ENCODE peak calls at places on chromosome 10, in ten cellular contexts. C is HAP-1; P is A673; G is upper lobe of right lung; U is brain microvascular endothelial cell; I is CD8-positive, alpha-beta memory T cell; T is GM23248; F is naive thymus-derived CD4-positive, alpha-beta T cell; B is IMR-90; X is adipocyte. W is an unnamed sample. For H3K27me3, the result is how much of the 10 kb centered on the place peaks cover.

GRCh38 chr10:93062499-93063216 is 2.1 kb downstream of the CYP26C1 start:
- DNase-seq in C (no peak), F (peak), T (peak), X (peak), B (peak), U (no peak), G (peak), I (no peak), P (peak), W (no peak)

GRCh38 chr10:1198453-1199344 is 142.5 kb downstream of the WDR37 start:
- DNase-seq in G (peak), T (no peak), P (no peak), F (no peak), X (no peak), C (peak), B (no peak), U (no peak), I (no peak), W (no peak)

GRCh38 chr10:43398939-43399871 is 9.8 kb downstream of the HNRNPF start:
- DNase-seq in G (peak), P (no peak), X (peak), B (peak), T (peak), C (no peak), U (peak), F (no peak), I (no peak), W (no peak)

GRCh38 chr10:76763360-76763759 is 874.2 kb downstream of the KCNMA1 start:
- DNase-seq in T (no peak), P (no peak), F (no peak), X (no peak), I (no peak), C (no peak), G (no peak), U (no peak), B (no peak), W (no peak)

GRCh38 chr10:95201736-95202135 is 7.7 kb downstream of the ACSM6 start:
- DNase-seq in U (peak), P (no peak), I (no peak), G (no peak), T (peak), C (no peak), X (peak), F (no peak), B (peak), W (no peak)

GRCh38 chr10:114876602-114877300 is 55.2 kb downstream of the FHIP2A start:
- DNase-seq in U (peak), T (peak), C (peak), F (no peak), G (peak), I (peak), X (peak), B (peak), P (peak), W (no peak)

GRCh38 chr10:23192741-23193434 is 776 bp downstream of the PTF1A start:
- DNase-seq in G (no peak), P (peak), C (no peak), U (no peak), I (no peak), B (no peak), X (no peak), F (no peak), T (peak), W (no peak)

GRCh38 chr10:122515588-122516231 is 44.8 kb upstream of the DMBT1 start:
- DNase-seq in F (no peak), T (peak), B (peak), I (peak), C (no peak), X (no peak), P (no peak), U (no peak), G (no peak), W (peak)

GRCh38 chr10:131154306-131155025 is 157.1 kb downstream of the TCERG1L start:
- DNase-seq in T (no peak), U (no peak), C (no peak), X (no peak), P (no peak), I (no peak), F (no peak), G (peak), B (no peak), W (no peak)

GRCh38 chr10:95688648-95689047 is 5.1 kb downstream of the TCTN3 start:
- DNase-seq in U (no peak), X (no peak), B (no peak), F (no peak), T (no peak), I (no peak), C (no peak), P (no peak), G (no peak), W (no peak)

GRCh38 chr10:87675396-87676376 is 16.0 kb downstream of the PAPSS2 start:
- DNase-seq in U (peak), F (no peak), X (peak), C (no peak), I (no peak), T (peak), B (peak), P (peak), G (no peak), W (peak)

GRCh38 chr10:78567680-78568453 is 500.9 kb upstream of the ZMIZ1 start:
- DNase-seq in F (no peak), C (no peak), P (no peak), B (no peak), U (no peak), G (no peak), X (no peak), T (no peak), I (no peak), W (no peak)

GRCh38 chr10:110225756-110226554 is 18.6 kb downstream of the MXI1 start:
- DNase-seq in F (peak), X (peak), T (peak), B (peak), U (peak), C (peak), P (peak), G (peak), I (peak), W (no peak)

GRCh38 chr10:110224992-110225391 is 17.6 kb downstream of the MXI1 start:
- DNase-seq in I (no peak), X (no peak), P (no peak), C (no peak), T (no peak), U (no peak), G (no peak), B (no peak), F (no peak), W (no peak)

GRCh38 chr10:110226926-110227641 is 19.7 kb downstream of the MXI1 start:
- DNase-seq in T (peak), C (peak), F (peak), I (peak), G (peak), U (no peak), P (peak), X (peak), B (peak), W (no peak)

GRCh38 chr10:110226555-110226925 is 19.1 kb downstream of the MXI1 start:
- DNase-seq in C (peak), U (peak), P (peak), I (peak), B (peak), G (peak), F (peak), T (peak), X (peak), W (no peak)

DNA sequence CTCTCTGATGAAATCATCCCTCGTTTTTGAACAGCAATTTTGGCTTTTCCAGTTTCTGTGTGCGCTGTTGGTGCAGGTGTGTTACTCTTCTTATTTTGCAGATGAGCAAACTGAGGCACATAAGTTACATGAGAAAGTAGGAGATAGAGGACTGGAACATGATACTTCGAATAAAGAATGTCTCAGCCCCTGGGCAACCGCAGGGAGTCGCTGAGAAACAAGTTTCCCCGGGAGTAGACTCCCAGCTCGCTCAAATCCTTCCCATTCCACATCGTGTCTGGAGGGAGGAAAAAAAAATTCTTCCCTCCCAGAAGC is 18.0 kb downstream of the MXI1 start:
- DNase-seq in F (no peak), U (no peak), T (no peak), I (no peak), X (no peak), G (no peak), P (no peak), C (no peak), B (no peak), W (no peak)
- H3K4me3 ChIP-seq in F (peak), U (peak), T (peak), I (peak), X (peak), G (peak), P (peak), C (peak), B (peak), W (peak)

GRCh38 chr10:30396708-30397107 is 37.3 kb upstream of the MAP3K8 start:
- DNase-seq in G (no peak), T (no peak), U (no peak), I (no peak), X (no peak), B (no peak), F (no peak), P (no peak), C (no peak), W (no peak)
- H3K27me3 ChIP-seq in G (under half), T (under half), U (under half), I (under half), X (under half), B (under half), F (under half), P (under half), C (under half), W (under half)

GRCh38 chr10:97849101-97849490 is 547 bp upstream of the GOLGA7B start:
- DNase-seq in C (no peak), G (peak), T (no peak), P (no peak), F (no peak), U (no peak), B (no peak), I (no peak), X (no peak), W (no peak)
- H3K4me3 ChIP-seq in C (no peak), G (peak), T (no peak), P (peak), F (peak), U (no peak), B (no peak), I (peak), X (no peak), W (no peak)

GRCh38 chr10:133086247-133086646 is 1.5 kb upstream of the ADGRA1 start:
- DNase-seq in C (no peak), B (no peak), T (no peak), I (no peak), P (no peak), X (no peak), U (no peak), F (no peak), G (no peak), W (no peak)
- H3K27me3 ChIP-seq in C (half or more), B (under half), T (half or more), I (under half), P (under half), X (half or more), U (under half), F (under half), G (half or more), W (under half)

GRCh38 chr10:98474628-98475027 is 27.9 kb upstream of the HPS1 start:
- DNase-seq in U (no peak), G (no peak), T (no peak), I (no peak), P (no peak), C (no peak), X (no peak), F (no peak), B (no peak), W (no peak)

GRCh38 chr10:98481418-98481945 is 34.7 kb upstream of the HPS1 start:
- DNase-seq in U (no peak), P (no peak), C (no peak), F (no peak), X (no peak), I (no peak), B (no peak), T (no peak), G (no peak), W (no peak)

GRCh38 chr10:98477861-98478260 is 31.1 kb upstream of the HPS1 start:
- DNase-seq in F (no peak), B (no peak), U (no peak), T (no peak), G (no peak), I (no peak), C (no peak), X (no peak), P (no peak), W (no peak)

GRCh38 chr10:98482096-98482495 is 35.4 kb upstream of the HPS1 start:
- DNase-seq in B (no peak), U (no peak), P (no peak), T (no peak), G (no peak), I (no peak), C (no peak), X (no peak), F (no peak), W (no peak)

GRCh38 chr10:98478430-98479222 is 31.9 kb upstream of the HPS1 start:
- DNase-seq in T (peak), F (no peak), X (no peak), G (no peak), B (peak), U (peak), I (no peak), C (no peak), P (no peak), W (no peak)
- H3K4me3 ChIP-seq in T (no peak), F (no peak), X (no peak), G (no peak), B (no peak), U (no peak), I (no peak), C (no peak), P (no peak), W (no peak)

GRCh38 chr10:127925471-127926207 is 18.7 kb downstream of the PTPRE start:
- DNase-seq in F (no peak), C (peak), U (no peak), X (no peak), G (no peak), B (no peak), T (no peak), I (no peak), P (no peak), W (no peak)
- H3K27me3 ChIP-seq in F (under half), C (under half), U (under half), X (under half), G (under half), B (under half), T (under half), I (under half), P (under half), W (under half)